ENCODE peak calls at places on chromosome 1, in seven cellular contexts. W is K562, N is HCT116, V is HepG2, D is SK-N-SH, U is GM12878, Q is H1. R is an unnamed sample.
A peak's percentile ranks its signal among the peaks of the same experiment; 100 is the strongest.

GRCh38 chr1:36475910-36476604 is 6.7 kb downstream of the CSF3R start:
- DNase-seq in N (no peak), V (no peak), W (no peak), D (peak; percentile 62), Q (no peak), U (no peak), R (no peak)

GRCh38 chr1:74504125-74505065 is 8.0 kb downstream of the LRRC53 start:
- DNase-seq in D (peak; percentile 59), U (peak; percentile 33), Q (peak; percentile 80), W (peak; percentile 12), V (peak; percentile 38), N (peak; percentile 19), R (peak; percentile 65)

GRCh38 chr1:17675681-17676243 is 79.4 kb upstream of the ACTL8 start:
- DNase-seq in U (no peak), D (no peak), Q (no peak), W (no peak), V (no peak), N (no peak), R (no peak)

GRCh38 chr1:109248797-109249629 is at the start of gene CELSR2:
- DNase-seq in V (peak; percentile 25), U (no peak), D (peak; percentile 95), Q (peak; percentile 90), W (peak; percentile 93), N (peak; percentile 38), R (no peak)

GRCh38 chr1:165068716-165069115 is 287.8 kb downstream of the LMX1A start:
- DNase-seq in N (no peak), U (no peak), Q (no peak), V (no peak), W (no peak), D (no peak), R (no peak)

GRCh38 chr1:225476100-225476511 is 48.3 kb upstream of the LBR start:
- DNase-seq in W (no peak), U (no peak), Q (peak; percentile 31), D (no peak), V (no peak), N (no peak), R (no peak)

GRCh38 chr1:203888807-203889251 is 27.4 kb downstream of the SNRPE start:
- DNase-seq in D (no peak), V (no peak), U (no peak), Q (no peak), N (peak; percentile 36), W (no peak), R (peak; percentile 56)

GRCh38 chr1:65339866-65340483 is 30.6 kb downstream of the DNAJC6 start:
- DNase-seq in U (no peak), D (no peak), V (peak; percentile 52), Q (no peak), N (no peak), W (peak; percentile 27), R (no peak)

GRCh38 chr1:22204989-22205913 is 62.4 kb upstream of the WNT4 start:
- DNase-seq in W (no peak), N (no peak), V (no peak), D (no peak), Q (no peak), U (no peak), R (no peak)

GRCh38 chr1:230682882-230683610 is 30.9 kb downstream of the AGT start:
- DNase-seq in V (no peak), W (no peak), N (no peak), D (no peak), Q (no peak), U (no peak), R (no peak)

GRCh38 chr1:61391730-61392129 is 309.4 kb downstream of the NFIA start:
- DNase-seq in V (no peak), N (no peak), Q (no peak), W (no peak), U (no peak), D (no peak), R (no peak)

GRCh38 chr1:59597420-59598199 is 217.1 kb upstream of the HOOK1 start:
- DNase-seq in N (no peak), W (no peak), V (no peak), Q (no peak), U (no peak), D (no peak), R (no peak)

GRCh38 chr1:57188169-57188568 is 222.4 kb upstream of the C8B start:
- DNase-seq in V (no peak), Q (no peak), N (no peak), U (no peak), D (no peak), W (no peak), R (no peak)

GRCh38 chr1:198201956-198202784 is 45.4 kb downstream of the NEK7 start:
- DNase-seq in W (no peak), D (no peak), U (peak; percentile 37), N (no peak), Q (no peak), V (no peak), R (no peak)

GRCh38 chr1:16076871-16077250 is 3.4 kb upstream of the FAM131C start:
- DNase-seq in Q (no peak), U (no peak), D (peak; percentile 82), W (no peak), V (no peak), N (peak; percentile 59), R (no peak)

GRCh38 chr1:99814373-99814900 is 35.7 kb upstream of the AGL start:
- DNase-seq in Q (no peak), U (no peak), W (no peak), V (peak; percentile 36), D (no peak), N (no peak), R (no peak)

GRCh38 chr1:63367218-63368103 is at the start of gene ALG6:
- DNase-seq in V (peak; percentile 86), U (peak; percentile 60), D (peak; percentile 100), W (peak; percentile 99), Q (peak; percentile 99), N (peak; percentile 76), R (peak; percentile 67)

GRCh38 chr1:14964698-14965055 is 188.9 kb upstream of the TMEM51 start:
- DNase-seq in N (no peak), U (no peak), V (no peak), Q (no peak), D (no peak), W (no peak), R (no peak)

GRCh38 chr1:59570524-59570923 is 244.2 kb upstream of the HOOK1 start:
- DNase-seq in V (peak; percentile 18), D (no peak), Q (no peak), U (no peak), N (no peak), W (no peak), R (no peak)

GRCh38 chr1:177983087-177983823 is 13.4 kb upstream of the SEC16B start:
- DNase-seq in U (no peak), N (no peak), Q (no peak), D (no peak), V (no peak), W (no peak), R (no peak)

GRCh38 chr1:110138956-110139355 is 11.3 kb upstream of the SLC6A17 start:
- DNase-seq in Q (no peak), N (no peak), D (no peak), V (no peak), U (no peak), W (no peak), R (no peak)

GRCh38 chr1:76269175-76269574 is 194.6 kb downstream of the ST6GALNAC3 start:
- DNase-seq in N (no peak), U (no peak), V (no peak), Q (no peak), D (no peak), W (no peak), R (no peak)

GRCh38 chr1:41802532-41803501 is 115.9 kb downstream of the HIVEP3 start:
- DNase-seq in D (no peak), N (no peak), Q (no peak), U (peak; percentile 85), W (no peak), V (no peak), R (no peak)
- TF ChIP-seq POLR2AphosphoS5 in D (no peak), N (no peak), Q (no peak), U (no peak), W (no peak), V (no peak), R (no peak)

GRCh38 chr1:168735987-168736386 is 7.0 kb upstream of the DPT start:
- DNase-seq in U (no peak), W (no peak), N (no peak), V (no peak), Q (no peak), D (no peak), R (no peak)
- TF ChIP-seq SIN3A in U (no peak), W (no peak), N (no peak), V (no peak), Q (no peak), D (no peak), R (no peak)

GRCh38 chr1:6002714-6003501 is 10.7 kb upstream of the NPHP4 start:
- DNase-seq in V (peak; percentile 48), D (peak; percentile 59), Q (peak; percentile 51), N (no peak), W (no peak), U (no peak), R (no peak)

GRCh38 chr1:6001992-6002576 is 9.9 kb upstream of the NPHP4 start:
- DNase-seq in D (peak; percentile 84), N (no peak), Q (no peak), U (no peak), V (no peak), W (no peak), R (no peak)

GRCh38 chr1:6005276-6005917 is 13.2 kb upstream of the NPHP4 start:
- DNase-seq in V (no peak), D (no peak), N (no peak), W (peak; percentile 46), U (no peak), Q (no peak), R (no peak)

GRCh38 chr1:6004412-6005123 is 12.3 kb upstream of the NPHP4 start:
- DNase-seq in W (no peak), U (no peak), N (no peak), V (no peak), D (no peak), Q (no peak), R (no peak)

DNA sequence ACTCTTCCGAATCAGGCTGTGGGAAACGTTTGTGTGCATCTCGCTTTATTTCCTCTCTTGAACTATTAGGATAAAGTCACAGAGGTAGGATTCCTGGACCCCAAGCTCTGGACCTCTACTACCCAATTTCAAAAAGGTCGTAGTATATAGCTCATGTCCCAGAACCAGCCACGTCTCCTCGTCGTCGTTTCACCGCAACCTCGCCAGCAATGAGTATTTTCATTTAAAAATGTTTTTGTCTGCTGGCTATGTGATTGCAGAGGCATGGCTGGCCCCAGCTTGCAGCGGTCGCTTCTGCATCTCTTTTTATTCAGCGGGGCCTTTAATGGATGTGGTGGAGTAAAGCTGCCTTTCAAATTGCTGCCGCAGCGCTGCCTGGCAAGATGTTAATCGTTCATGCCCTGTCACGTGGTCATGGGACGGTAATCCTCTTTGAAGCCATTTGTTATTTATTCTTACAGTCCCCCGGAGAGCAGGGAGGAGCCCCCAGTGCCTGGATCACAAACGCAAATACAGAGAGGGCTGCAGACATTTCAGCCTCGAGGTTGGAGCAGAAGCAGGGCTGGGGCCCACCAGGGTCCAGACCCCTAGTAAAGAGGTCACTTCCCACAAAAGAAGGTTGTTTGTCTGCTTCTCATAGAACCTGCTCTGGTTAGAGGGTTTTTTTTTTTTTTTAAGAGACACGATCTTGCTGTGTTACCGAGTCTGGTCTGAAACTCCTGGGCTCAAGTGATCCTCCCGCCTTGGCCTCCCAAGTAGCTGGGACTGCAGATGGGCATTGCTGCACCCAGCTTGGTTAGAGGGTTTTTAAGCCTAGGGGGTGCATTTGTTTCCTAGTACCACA is 11.6 kb upstream of the NPHP4 start:
- DNase-seq in Q (no peak), V (peak; percentile 82), N (no peak), W (no peak), D (peak; percentile 69), U (no peak), R (no peak)
- TF ChIP-seq POLR2AphosphoS5 in Q (no peak), V (no peak), N (no peak), W (no peak), D (no peak), U (no peak), R (no peak)

GRCh38 chr1:12600880-12601633 is 17.0 kb downstream of the DHRS3 start:
- DNase-seq in Q (peak; percentile 81), N (no peak), V (peak; percentile 62), W (peak; percentile 72), U (no peak), D (peak; percentile 44), R (no peak)
- TF ChIP-seq SIN3A in Q (no peak), N (no peak), V (no peak), W (no peak), U (no peak), D (no peak), R (no peak)